ENCODE peak calls at places on chromosomes 6 and 20, in ten cellular contexts. O, J, A, Q, D, T, E, N, H and C are unnamed samples.

GRCh38 chr20:37657924-37658800 is 35.7 kb upstream of the CTNNBL1 start:
- DNase-seq in E (no peak), Q (no peak), D (no peak), N (no peak), J (no peak), O (no peak), A (no peak), H (no peak), T (no peak), C (no peak)

GRCh38 chr6:35240838-35241801 is 18.4 kb upstream of the ZNF76 start:
- DNase-seq in N (peak; percentile 34), A (peak; percentile 88), D (peak; percentile 32), J (peak; percentile 80), T (peak; percentile 51), Q (peak; percentile 79), E (peak; percentile 89), O (peak; percentile 57), H (peak; percentile 69), C (peak; percentile 61)

GRCh38 chr20:17648306-17648646 is 33.8 kb downstream of the RRBP1 start:
- DNase-seq in Q (no peak), J (peak; percentile 62), E (peak; percentile 86), N (no peak), H (no peak), O (no peak), A (no peak), D (no peak), T (no peak), C (no peak)

GRCh38 chr20:38671701-38672292 is 52.5 kb upstream of the SLC32A1 start:
- DNase-seq in Q (no peak), A (no peak), H (no peak), E (no peak), J (no peak), N (no peak), T (no peak), O (no peak), D (no peak), C (no peak)

GRCh38 chr20:3788685-3789155 is 2.2 kb upstream of the CENPB start:
- DNase-seq in H (no peak), D (no peak), N (no peak), Q (no peak), E (no peak), O (no peak), A (peak; percentile 21), T (no peak), J (no peak), C (no peak)

GRCh38 chr6:1376653-1377052 is 12.7 kb upstream of the FOXF2 start:
- DNase-seq in O (no peak), T (no peak), J (no peak), Q (no peak), N (no peak), D (no peak), E (no peak), H (no peak), A (no peak), C (no peak)

GRCh38 chr6:11328613-11329247 is 96.3 kb upstream of the NEDD9 start:
- DNase-seq in E (no peak), N (no peak), H (peak; percentile 46), A (no peak), O (no peak), T (no peak), J (no peak), D (no peak), Q (no peak), C (no peak)

GRCh38 chr6:71248306-71248705 is 40.3 kb upstream of the OGFRL1 start:
- DNase-seq in H (peak; percentile 89), E (no peak), A (peak; percentile 60), J (no peak), O (peak; percentile 87), T (no peak), Q (no peak), D (no peak), N (no peak), C (no peak)

GRCh38 chr20:33554914-33555420 is 65.1 kb downstream of the CBFA2T2 start:
- DNase-seq in H (peak; percentile 98), T (peak; percentile 3), N (peak; percentile 88), A (peak; percentile 95), D (no peak), O (peak; percentile 20), J (no peak), E (no peak), Q (peak; percentile 53), C (peak; percentile 13)

GRCh38 chr6:138544521-138544920 is 45.2 kb upstream of the NHSL1 start:
- DNase-seq in H (peak; percentile 59), A (no peak), O (no peak), Q (no peak), J (no peak), D (no peak), E (no peak), N (no peak), T (no peak), C (no peak)

GRCh38 chr6:13919861-13920260 is 4.9 kb upstream of the RNF182 start:
- DNase-seq in H (no peak), T (no peak), J (no peak), D (no peak), O (no peak), N (no peak), E (no peak), A (no peak), Q (no peak), C (no peak)

GRCh38 chr6:33191383-33192104 is 723 bp downstream of the COL11A2 start:
- DNase-seq in Q (peak; percentile 68), D (no peak), E (peak; percentile 61), J (no peak), O (no peak), H (no peak), T (no peak), A (no peak), N (no peak), C (no peak)

GRCh38 chr6:132405143-132405915 is 4.1 kb upstream of the MOXD1 start:
- DNase-seq in Q (no peak), E (no peak), O (peak; percentile 7), H (peak; percentile 54), D (no peak), A (peak; percentile 45), J (no peak), N (no peak), T (no peak), C (no peak)

GRCh38 chr20:39381598-39381997 is 419.5 kb downstream of the DHX35 start:
- DNase-seq in H (peak; percentile 1), N (no peak), O (no peak), Q (no peak), T (no peak), A (no peak), E (no peak), D (no peak), J (no peak), C (no peak)

GRCh38 chr6:11143394-11144371 is 32.2 kb upstream of the ERVFRD-1 start:
- DNase-seq in D (no peak), N (no peak), T (no peak), A (peak; percentile 94), J (peak; percentile 69), O (peak; percentile 3), E (peak; percentile 90), Q (peak; percentile 56), H (peak; percentile 95), C (no peak)

GRCh38 chr6:69732640-69733039 is 64.2 kb downstream of the LMBRD1 start:
- DNase-seq in E (no peak), J (no peak), N (no peak), T (no peak), O (peak; percentile 37), Q (no peak), A (peak; percentile 38), D (no peak), H (peak; percentile 45), C (no peak)

GRCh38 chr20:41717464-41717863 is 99.3 kb upstream of the CHD6 start:
- DNase-seq in O (no peak), E (no peak), Q (no peak), N (no peak), H (no peak), A (no peak), T (no peak), D (no peak), J (no peak), C (no peak)

GRCh38 chr6:149888113-149888512 is 9.8 kb downstream of the RAET1E start:
- DNase-seq in J (no peak), Q (no peak), A (no peak), E (no peak), H (peak; percentile 27), N (no peak), T (no peak), O (no peak), D (no peak), C (no peak)

GRCh38 chr6:160395187-160395586 is 47.0 kb downstream of the SLC22A3 start:
- DNase-seq in H (peak; percentile 8), T (no peak), A (no peak), D (no peak), E (no peak), O (no peak), J (no peak), N (no peak), Q (no peak), C (no peak)

GRCh38 chr6:52508261-52508739 is 68.6 kb downstream of the TRAM2 start:
- DNase-seq in D (no peak), E (no peak), N (no peak), A (no peak), H (no peak), T (no peak), J (no peak), O (no peak), Q (no peak), C (no peak)

GRCh38 chr6:17705428-17705777 is 1.3 kb downstream of the NUP153 start:
- DNase-seq in N (no peak), O (no peak), H (peak; percentile 77), T (no peak), A (peak; percentile 70), Q (peak; percentile 70), J (peak; percentile 49), E (no peak), D (no peak), C (no peak)

GRCh38 chr6:140346461-140346860 is 972.0 kb upstream of the CITED2 start:
- DNase-seq in A (no peak), H (peak; percentile 86), N (no peak), D (no peak), Q (no peak), J (no peak), O (no peak), E (no peak), T (no peak), C (no peak)